ENCODE peak calls at places on chromosomes 12 and 14, in five cellular contexts. U is neural progenitor cell; I is OCI-LY7; Z is CD8-positive, alpha-beta memory T cell; E is activated naive CD4-positive, alpha-beta T cell treated with anti-CD3 and anti-CD28 coated beads, Interleukin-2, amount 50 U/mL, for 16 hours. H is an unnamed sample.

GRCh38 chr14:57355081-57355480 is 35.3 kb upstream of the NAA30 start:
- DNase-seq in U (no peak), Z (no peak), I (no peak), E (no peak), H (no peak)

GRCh38 chr12:57008113-57008687 is 1.9 kb upstream of the ZBTB39 start:
- DNase-seq in U (peak), I (peak), Z (no peak), E (no peak), H (no peak)

GRCh38 chr12:49838973-49839633 is 3.8 kb downstream of the BCDIN3D start:
- DNase-seq in E (peak), Z (no peak), U (peak), I (peak), H (no peak)

GRCh38 chr12:90024261-90024660 is 315.6 kb upstream of the ATP2B1 start:
- DNase-seq in Z (no peak), U (no peak), I (no peak), E (no peak), H (no peak)

GRCh38 chr12:132529899-132530298 is 39.9 kb downstream of the FBRSL1 start:
- DNase-seq in U (no peak), E (no peak), Z (no peak), I (no peak), H (no peak)

GRCh38 chr14:68145539-68145938 is 326.0 kb downstream of the RAD51B start:
- DNase-seq in I (no peak), Z (no peak), U (no peak), E (no peak), H (no peak)

GRCh38 chr12:65275627-65276026 is 2.9 kb upstream of the MSRB3 start:
- DNase-seq in I (no peak), E (no peak), U (no peak), Z (no peak), H (no peak)

GRCh38 chr12:122999196-122999946 is 18.9 kb downstream of the ARL6IP4 start:
- DNase-seq in E (no peak), U (peak), I (no peak), Z (no peak), H (no peak)

GRCh38 chr14:67461341-67461985 is 27.1 kb downstream of the TMEM229B start:
- DNase-seq in U (no peak), Z (no peak), E (no peak), I (no peak), H (no peak)

GRCh38 chr12:52454411-52455201 is 2.7 kb upstream of the KRT6B start:
- DNase-seq in I (no peak), Z (no peak), U (no peak), E (no peak), H (no peak)

GRCh38 chr12:121123488-121123887 is 9.2 kb upstream of the P2RX7 start:
- DNase-seq in U (no peak), Z (no peak), I (no peak), E (no peak), H (no peak)

GRCh38 chr12:105765053-105766019 is 373.4 kb downstream of the NUAK1 start:
- DNase-seq in E (no peak), I (no peak), U (no peak), Z (no peak), H (no peak)

GRCh38 chr14:103103461-103104388 is 9.2 kb downstream of the EXOC3L4 start:
- DNase-seq in E (no peak), U (no peak), I (no peak), Z (no peak), H (no peak)

GRCh38 chr12:113591480-113591971 is 119.9 kb upstream of the LHX5 start:
- DNase-seq in U (peak), Z (no peak), E (no peak), I (no peak), H (no peak)

GRCh38 chr12:113863455-113863845 is 102.7 kb downstream of the RBM19 start:
- DNase-seq in E (no peak), I (no peak), U (no peak), Z (no peak), H (no peak)

GRCh38 chr14:104296388-104297312 is 158.3 kb downstream of the KIF26A start:
- DNase-seq in Z (no peak), U (no peak), E (no peak), I (no peak), H (no peak)

GRCh38 chr14:91368681-91369416 is 48.8 kb downstream of the CCDC88C start:
- DNase-seq in E (no peak), I (peak), U (no peak), Z (no peak), H (no peak)

GRCh38 chr12:96473394-96474093 is 15.8 kb upstream of the CFAP54 start:
- DNase-seq in E (no peak), Z (no peak), I (no peak), U (no peak), H (no peak)

GRCh38 chr12:29004066-29004935 is 144.8 kb upstream of the FAR2 start:
- DNase-seq in I (no peak), Z (no peak), U (no peak), E (no peak), H (no peak)

GRCh38 chr12:121805171-121805687 is 1.4 kb downstream of the SETD1B start:
- DNase-seq in U (peak), I (peak), Z (no peak), E (no peak), H (no peak)

GRCh38 chr14:68578597-68578996 is 214.3 kb downstream of the ZFP36L1 start:
- DNase-seq in I (no peak), E (no peak), Z (no peak), U (no peak), H (no peak)

GRCh38 chr14:22070119-22070982 is 396.7 kb upstream of the OR4E1 start:
- DNase-seq in Z (peak), I (peak), U (peak), E (peak), H (peak)

GRCh38 chr14:58072288-58073071 is 79.5 kb downstream of the ARMH4 start:
- DNase-seq in Z (no peak), I (peak), E (peak), U (peak), H (peak)

H was measured in effector CD4-positive, alpha-beta T cell.